ENCODE peak calls at places on chromosomes 3 and 15, in four cellular contexts. S is CD8-positive, alpha-beta T cell; N is HCT116; H is upper lobe of right lung. B is an unnamed sample.

GRCh38 chr3:197496746-197497125 is 59.0 kb downstream of the BDH1 start:
- DNase-seq in H (no peak), S (no peak), N (no peak), B (no peak)

GRCh38 chr15:98190914-98191313 is 230.4 kb downstream of the ARRDC4 start:
- DNase-seq in H (no peak), S (no peak), N (no peak), B (no peak)

GRCh38 chr3:117016359-117016758 is 306.8 kb downstream of the TUSC7 start:
- DNase-seq in N (no peak), S (no peak), H (no peak), B (no peak)

GRCh38 chr3:160368804-160369203 is 30.2 kb downstream of the IFT80 start:
- DNase-seq in H (no peak), S (no peak), N (no peak), B (no peak)

GRCh38 chr3:187041362-187042061 is 97.8 kb downstream of the RPL39L start:
- DNase-seq in N (no peak), H (no peak), S (peak), B (no peak)

GRCh38 chr15:73597036-73597638 is 36.1 kb downstream of the NPTN start:
- DNase-seq in H (no peak), N (no peak), S (no peak), B (no peak)

GRCh38 chr3:160739079-160739478 is 17.0 kb upstream of the PPM1L start:
- DNase-seq in H (no peak), N (no peak), S (no peak), B (peak)

GRCh38 chr3:100073555-100074307 is 40.6 kb downstream of the FILIP1L start:
- DNase-seq in N (no peak), S (no peak), H (no peak), B (no peak)

GRCh38 chr15:75049392-75049791 is 26.0 kb downstream of the PPCDC start:
- DNase-seq in N (no peak), H (peak), S (no peak), B (peak)

GRCh38 chr15:40878785-40879184 is 4.8 kb upstream of the RHOV start:
- DNase-seq in S (no peak), H (no peak), N (no peak), B (no peak)

GRCh38 chr3:169400205-169400604 is 263.3 kb downstream of the MECOM start:
- DNase-seq in N (no peak), S (no peak), H (no peak), B (no peak)

GRCh38 chr15:61171190-61171589 is 57.9 kb downstream of the RORA start:
- DNase-seq in N (no peak), H (no peak), S (no peak), B (no peak)

GRCh38 chr3:111311126-111311525 is 230.9 kb upstream of the CD96 start:
- DNase-seq in N (no peak), H (no peak), S (no peak), B (no peak)

GRCh38 chr3:126969586-126969985 is 13.3 kb upstream of the PLXNA1 start:
- DNase-seq in N (no peak), S (no peak), H (no peak), B (no peak)

GRCh38 chr3:193240850-193241706 is at the start of gene PLAAT1:
- DNase-seq in H (peak), S (no peak), N (no peak), B (peak)

GRCh38 chr3:187210555-187211327 is 13.5 kb downstream of the RTP1 start:
- DNase-seq in N (no peak), S (no peak), H (no peak), B (no peak)

GRCh38 chr15:91517491-91518200 is 335.9 kb upstream of the SLCO3A1 start:
- DNase-seq in H (no peak), S (no peak), N (no peak), B (no peak)

GRCh38 chr3:72951259-72951722 is 45.3 kb upstream of the PPP4R2 start:
- DNase-seq in H (no peak), S (no peak), N (no peak), B (no peak)

GRCh38 chr15:28192772-28193171 is 93.7 kb upstream of the OCA2 start:
- DNase-seq in N (no peak), H (no peak), S (no peak), B (no peak)

GRCh38 chr15:28191832-28192231 is 92.7 kb upstream of the OCA2 start:
- DNase-seq in S (no peak), H (peak), N (no peak), B (peak)

GRCh38 chr15:28185148-28185895 is 86.2 kb upstream of the OCA2 start:
- DNase-seq in H (no peak), N (no peak), S (no peak), B (no peak)

GRCh38 chr15:28190391-28191174 is 91.5 kb upstream of the OCA2 start:
- DNase-seq in N (no peak), S (no peak), H (no peak), B (no peak)
- TF ChIP-seq CTCF in N (no peak), S (no peak), H (no peak), B (no peak)

DNA sequence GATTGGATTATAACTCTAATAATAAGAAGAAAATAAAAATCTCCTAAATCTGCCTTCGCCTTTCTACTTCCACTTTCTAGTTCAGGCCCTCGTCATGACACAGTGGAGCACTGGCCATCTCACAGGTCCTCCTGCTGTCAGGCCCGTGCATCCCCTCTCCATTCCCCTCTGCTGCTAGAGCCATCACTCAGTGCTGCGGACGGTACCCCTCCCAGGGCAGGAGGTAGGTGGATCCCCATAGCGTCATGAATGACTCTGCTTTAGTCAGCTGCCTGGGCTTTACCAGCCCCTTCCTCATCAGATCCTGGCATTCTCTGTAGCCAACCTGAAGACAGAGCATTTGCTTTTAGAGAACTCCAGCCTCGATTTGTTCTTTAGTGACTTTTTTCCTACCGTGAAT is 12.0 kb upstream of the PPP1R2 start:
- DNase-seq in H (no peak), N (no peak), S (no peak), B (no peak)
- H3K27ac ChIP-seq in H (no peak), N (no peak), S (no peak), B (no peak)

DNA sequence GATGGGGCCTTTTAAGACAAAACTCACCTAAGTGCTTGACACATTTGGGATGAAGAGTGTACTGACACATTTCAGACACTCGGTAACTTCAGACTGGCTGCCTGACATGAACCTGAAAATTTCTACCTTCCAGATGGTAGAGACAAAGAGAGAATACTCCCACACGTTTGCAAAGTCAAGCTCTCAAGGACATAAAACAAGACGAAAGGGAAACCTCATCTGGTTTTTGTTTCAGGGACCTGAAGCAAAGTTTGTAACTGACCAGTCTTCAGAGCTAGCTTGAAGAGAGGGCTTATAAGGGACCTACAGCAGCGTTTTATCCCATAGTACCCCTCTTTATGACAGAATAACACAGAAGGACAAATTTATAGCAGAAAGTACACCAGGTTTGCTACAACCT is 41.9 kb downstream of the ZNF621 start:
- DNase-seq in S (no peak), H (no peak), N (no peak), B (no peak)
- H3K4me3 ChIP-seq in S (no peak), H (no peak), N (no peak), B (no peak)

GRCh38 chr15:68256675-68257450 is 20.7 kb upstream of the FEM1B start:
- DNase-seq in H (peak), S (peak), N (no peak), B (peak)
- TF ChIP-seq CTCF in H (no peak), S (no peak), N (no peak), B (no peak)

DNA sequence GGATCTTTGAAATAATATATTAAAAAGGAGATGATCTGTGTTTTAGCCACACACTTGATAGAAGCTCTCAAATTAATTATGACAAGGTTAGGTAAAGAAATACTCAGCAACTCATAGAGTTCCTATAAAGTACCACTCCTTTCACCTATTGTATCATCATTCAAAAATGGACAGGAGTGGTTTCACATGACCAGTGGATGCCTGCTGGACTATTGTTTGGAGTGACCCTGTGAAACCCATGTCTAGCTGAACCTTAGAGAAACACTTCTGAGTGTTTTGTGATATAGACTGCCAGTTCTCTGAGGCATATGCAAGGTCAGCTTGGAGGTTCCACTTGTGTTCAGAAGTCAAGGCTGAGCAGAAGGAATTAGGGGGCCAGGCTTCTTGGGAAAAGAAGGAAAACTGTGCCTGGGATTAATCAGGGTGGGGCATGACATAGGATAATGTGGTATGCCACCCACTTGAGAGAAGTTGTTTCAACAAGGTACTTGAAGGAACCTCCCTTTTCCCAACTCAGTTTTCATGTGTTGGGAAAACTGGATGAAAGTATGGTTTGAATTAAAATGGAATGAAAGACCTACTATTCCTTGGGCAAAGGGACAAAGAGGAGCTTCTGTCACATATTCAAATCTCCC is 15.4 kb downstream of the PARP14 start:
- DNase-seq in S (no peak), N (no peak), H (no peak), B (no peak)
- H3K27ac ChIP-seq in S (no peak), N (no peak), H (no peak), B (no peak)

GRCh38 chr3:18630295-18630694 is 205.2 kb upstream of the SATB1 start:
- DNase-seq in S (no peak), H (no peak), N (no peak), B (no peak)
- H3K4me3 ChIP-seq in S (no peak), H (no peak), N (no peak), B (no peak)

GRCh38 chr15:82106671-82107070 is 60.9 kb upstream of the MEX3B start:
- DNase-seq in N (no peak), H (no peak), S (no peak), B (no peak)

GRCh38 chr15:82100116-82100795 is 54.4 kb upstream of the MEX3B start:
- DNase-seq in S (no peak), N (no peak), H (no peak), B (no peak)

GRCh38 chr15:82105458-82106205 is 59.8 kb upstream of the MEX3B start:
- DNase-seq in S (no peak), H (no peak), N (no peak), B (no peak)

GRCh38 chr15:82098674-82099073 is 52.9 kb upstream of the MEX3B start:
- DNase-seq in S (no peak), H (no peak), N (no peak), B (no peak)

DNA sequence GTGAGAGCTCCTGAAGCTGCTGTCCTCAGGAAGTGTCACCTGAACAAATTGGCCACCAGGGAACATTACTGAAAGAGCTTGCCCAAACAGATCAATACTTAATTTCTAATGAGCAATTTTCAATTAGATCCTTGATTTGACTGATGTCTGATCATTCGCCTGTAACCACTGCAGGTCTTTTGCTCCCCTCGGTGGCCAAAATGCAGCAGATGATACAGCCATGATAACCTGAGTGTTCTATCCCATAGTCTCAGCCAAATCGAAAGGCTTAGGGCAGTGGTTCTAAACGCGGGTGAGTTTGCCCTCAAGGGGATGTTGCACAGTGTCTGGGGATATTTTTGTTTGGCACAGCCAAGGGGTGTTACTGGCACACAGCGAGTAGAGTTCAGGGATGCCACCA is 57.7 kb upstream of the MEX3B start:
- DNase-seq in N (no peak), H (no peak), S (no peak), B (no peak)
- TF ChIP-seq CTCF in N (peak), H (no peak), S (no peak), B (peak)

GRCh38 chr15:28115871-28116270 is 16.8 kb upstream of the OCA2 start:
- DNase-seq in H (peak), N (no peak), S (no peak), B (no peak)

GRCh38 chr15:28116521-28117488 is 17.7 kb upstream of the OCA2 start:
- DNase-seq in H (peak), N (no peak), S (no peak), B (no peak)

GRCh38 chr15:28118531-28118930 is 19.4 kb upstream of the OCA2 start:
- DNase-seq in H (peak), N (no peak), S (no peak), B (no peak)

GRCh38 chr15:28117591-28117990 is 18.5 kb upstream of the OCA2 start:
- DNase-seq in H (peak), S (no peak), N (no peak), B (no peak)

GRCh38 chr15:28118083-28118482 is 19.0 kb upstream of the OCA2 start:
- DNase-seq in N (no peak), H (peak), S (no peak), B (no peak)
- H3K27ac ChIP-seq in N (no peak), H (no peak), S (no peak), B (no peak)

DNA sequence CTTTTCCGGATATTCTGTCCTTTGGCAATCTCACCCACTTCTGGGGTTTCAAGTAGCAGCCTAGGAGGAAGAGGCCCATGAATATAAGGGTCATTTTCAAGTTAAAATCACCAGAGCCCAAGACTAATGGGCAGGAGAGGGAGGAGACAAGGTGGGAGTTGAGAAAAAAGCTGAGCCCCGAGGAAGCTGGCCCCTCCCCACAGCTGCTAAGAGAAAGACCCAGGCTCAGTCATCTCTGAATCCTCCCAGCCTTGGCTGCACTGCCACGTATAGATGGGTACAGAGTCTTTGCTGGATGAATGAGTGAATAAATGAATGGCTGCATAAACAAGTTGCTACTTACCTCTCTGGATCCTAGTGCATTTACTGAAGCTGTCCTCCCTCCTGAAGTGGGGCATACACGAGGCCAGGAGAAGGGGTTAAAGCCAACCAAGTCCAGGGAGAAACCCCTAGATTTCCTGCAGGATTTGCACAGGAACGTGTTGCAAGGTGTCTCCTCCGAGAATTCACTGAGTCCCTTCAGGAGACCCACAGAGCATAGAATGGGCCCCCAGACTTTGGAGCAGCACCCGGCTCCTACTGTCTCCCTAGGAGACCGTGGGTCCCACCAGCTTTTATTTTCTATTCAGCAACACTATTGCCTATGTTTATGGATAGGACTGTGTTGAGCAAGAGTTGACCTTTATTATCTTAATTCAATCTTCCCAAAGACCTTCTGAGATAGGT is 100.8 kb upstream of the LIPC start:
- DNase-seq in S (no peak), H (no peak), N (no peak), B (no peak)
- H3K4me3 ChIP-seq in S (no peak), H (no peak), N (peak), B (no peak)

GRCh38 chr15:78415284-78415683 is 22.7 kb upstream of the IREB2 start:
- DNase-seq in H (no peak), S (no peak), N (peak), B (no peak)
- TF ChIP-seq CTCF in H (peak), S (no peak), N (peak), B (peak)